ENCODE peak calls at places on chromosome 18, in seven cellular contexts. G, K, U, E, V, F and H are unnamed samples.

GRCh38 chr18:61898576-61899205 is 5.9 kb upstream of the RNF152 start:
- DNase-seq in G (no peak), K (no peak), U (no peak), E (no peak), V (no peak), F (peak; percentile 11), H (no peak)

GRCh38 chr18:10317864-10318685 is 136.4 kb upstream of the APCDD1 start:
- DNase-seq in G (no peak), K (no peak), U (no peak), E (no peak), V (no peak), F (no peak), H (no peak)

GRCh38 chr18:9736942-9737813 is 29.1 kb downstream of the RAB31 start:
- DNase-seq in G (no peak), K (peak; percentile 75), U (no peak), E (no peak), V (no peak), F (no peak), H (no peak)

GRCh38 chr18:46622999-46623398 is 34.0 kb downstream of the LOXHD1 start:
- DNase-seq in G (no peak), K (peak; percentile 11), U (peak; percentile 11), E (no peak), V (no peak), F (no peak), H (no peak)

GRCh38 chr18:59742325-59743111 is 45.3 kb upstream of the CCBE1 start:
- DNase-seq in G (no peak), K (peak; percentile 84), U (no peak), E (no peak), V (no peak), F (no peak), H (no peak)

GRCh38 chr18:33205777-33206176 is 234.7 kb downstream of the CCDC178 start:
- DNase-seq in G (no peak), K (no peak), U (no peak), E (no peak), V (no peak), F (no peak), H (no peak)

GRCh38 chr18:23248826-23249225 is 113.5 kb downstream of the CABLES1 start:
- DNase-seq in G (no peak), K (no peak), U (no peak), E (no peak), V (no peak), F (no peak), H (no peak)

GRCh38 chr18:46832856-46833255 is 76.0 kb upstream of the ST8SIA5 start:
- DNase-seq in G (no peak), K (no peak), U (no peak), E (no peak), V (no peak), F (peak; percentile 29), H (no peak)

GRCh38 chr18:49016648-49017539 is 66.1 kb upstream of the SMAD7 start:
- DNase-seq in G (no peak), K (peak; percentile 92), U (peak; percentile 66), E (no peak), V (no peak), F (no peak), H (no peak)

GRCh38 chr18:35939166-35939565 is 33.3 kb upstream of the RMP24 start:
- DNase-seq in G (no peak), K (no peak), U (no peak), E (no peak), V (no peak), F (no peak), H (no peak)

GRCh38 chr18:22385718-22386117 is 32.0 kb downstream of the CTAGE1 start:
- DNase-seq in G (no peak), K (peak; percentile 88), U (no peak), E (peak; percentile 85), V (no peak), F (no peak), H (no peak)

GRCh38 chr18:32670727-32671126 is 102.1 kb downstream of the KLHL14 start:
- DNase-seq in G (no peak), K (no peak), U (no peak), E (no peak), V (no peak), F (no peak), H (no peak)

GRCh38 chr18:7452331-7452730 is 114.8 kb upstream of the PTPRM start:
- DNase-seq in G (no peak), K (no peak), U (peak; percentile 43), E (no peak), V (no peak), F (no peak), H (no peak)

GRCh38 chr18:35223797-35224196 is 17.0 kb upstream of the ZNF397 start:
- DNase-seq in G (no peak), K (no peak), U (no peak), E (no peak), V (no peak), F (no peak), H (no peak)

GRCh38 chr18:63575680-63576079 is 11.5 kb upstream of the SERPINB13 start:
- DNase-seq in G (no peak), K (no peak), U (no peak), E (no peak), V (no peak), F (no peak), H (no peak)

GRCh38 chr18:55317832-55318231 is 270.2 kb downstream of the TCF4 start:
- DNase-seq in G (no peak), K (no peak), U (no peak), E (no peak), V (no peak), F (no peak), H (no peak)

GRCh38 chr18:23069481-23069880 is 65.8 kb upstream of the CABLES1 start:
- DNase-seq in G (peak; percentile 15), K (no peak), U (no peak), E (no peak), V (no peak), F (no peak), H (no peak)

GRCh38 chr18:28099237-28099636 is 77.7 kb downstream of the CDH2 start:
- DNase-seq in G (no peak), K (no peak), U (no peak), E (no peak), V (no peak), F (no peak), H (no peak)

GRCh38 chr18:3246636-3247242 is 862 bp upstream of the MYL12A start:
- DNase-seq in G (no peak), K (no peak), U (no peak), E (peak; percentile 96), V (no peak), F (no peak), H (peak; percentile 61)

GRCh38 chr18:56873441-56874140 is 222.4 kb downstream of the WDR7 start:
- DNase-seq in G (no peak), K (peak; percentile 6), U (no peak), E (no peak), V (no peak), F (no peak), H (no peak)

GRCh38 chr18:10225300-10225699 is 229.1 kb upstream of the APCDD1 start:
- DNase-seq in G (no peak), K (no peak), U (no peak), E (no peak), V (no peak), F (no peak), H (no peak)

GRCh38 chr18:46174317-46175039 is 70.3 kb downstream of the HAUS1 start:
- DNase-seq in G (peak; percentile 9), K (peak; percentile 45), U (no peak), E (no peak), V (peak; percentile 24), F (peak; percentile 9), H (peak; percentile 71)

GRCh38 chr18:76859474-76860339 is 37.4 kb downstream of the ZNF236 start:
- DNase-seq in G (no peak), K (no peak), U (no peak), E (no peak), V (no peak), F (no peak), H (no peak)

GRCh38 chr18:60277855-60278480 is 94.6 kb downstream of the MC4R start:
- DNase-seq in G (no peak), K (peak; percentile 80), U (no peak), E (peak; percentile 7), V (no peak), F (no peak), H (no peak)

GRCh38 chr18:35578481-35578880 is 3.1 kb upstream of the GALNT1 start:
- DNase-seq in G (no peak), K (peak; percentile 27), U (no peak), E (no peak), V (no peak), F (no peak), H (no peak)

GRCh38 chr18:58755304-58756010 is 84.2 kb downstream of the MALT1 start:
- DNase-seq in G (no peak), K (no peak), U (no peak), E (no peak), V (no peak), F (peak; percentile 84), H (peak; percentile 24)

GRCh38 chr18:58051765-58052460 is 7.9 kb downstream of the NEDD4L start:
- DNase-seq in G (no peak), K (peak; percentile 41), U (no peak), E (no peak), V (no peak), F (no peak), H (no peak)

GRCh38 chr18:2655954-2656236 is 369 bp downstream of the SMCHD1 start:
- DNase-seq in G (no peak), K (no peak), U (peak; percentile 60), E (no peak), V (no peak), F (no peak), H (peak; percentile 8)

GRCh38 chr18:71743634-71744033 is 800.5 kb downstream of the CBLN2 start:
- DNase-seq in G (no peak), K (no peak), U (no peak), E (no peak), V (no peak), F (no peak), H (no peak)

GRCh38 chr18:23740105-23740830 is 51.0 kb downstream of the LAMA3 start:
- DNase-seq in G (no peak), K (peak; percentile 37), U (peak; percentile 25), E (no peak), V (no peak), F (no peak), H (no peak)

GRCh38 chr18:59246796-59247195 is 26.5 kb downstream of the RAX start:
- DNase-seq in G (no peak), K (no peak), U (no peak), E (no peak), V (no peak), F (no peak), H (no peak)

GRCh38 chr18:48781041-48781989 is 169.4 kb downstream of the SMAD7 start:
- DNase-seq in G (no peak), K (peak; percentile 67), U (no peak), E (peak; percentile 23), V (no peak), F (peak; percentile 18), H (peak; percentile 69)

GRCh38 chr18:27075828-27076227 is 109.3 kb downstream of the CHST9 start:
- DNase-seq in G (no peak), K (no peak), U (no peak), E (no peak), V (no peak), F (no peak), H (no peak)